ENCODE peak calls at places on chromosome 3, in six cellular contexts. O, A, F, D, S and Y are unnamed samples.

GRCh38 chr3:31721709-31722108 is 189.0 kb downstream of the STT3B start:
- DNase-seq in F (peak; percentile 54), D (no peak), O (no peak), A (no peak), S (no peak), Y (peak; percentile 72)

GRCh38 chr3:108834551-108834950 is 12.0 kb downstream of the TRAT1 start:
- DNase-seq in O (no peak), D (no peak), S (no peak), F (no peak), A (no peak), Y (no peak)

GRCh38 chr3:141229132-141229531 is 2.5 kb upstream of the PXYLP1 start:
- DNase-seq in A (no peak), F (no peak), D (peak; percentile 41), S (no peak), O (no peak), Y (no peak)

GRCh38 chr3:108090066-108090700 is 648 bp downstream of the CD47 start:
- DNase-seq in O (peak; percentile 40), D (no peak), A (peak; percentile 29), S (peak; percentile 59), F (no peak), Y (peak; percentile 64)

GRCh38 chr3:44077267-44077666 is 164.4 kb upstream of the TOPAZ1 start:
- DNase-seq in O (peak; percentile 20), F (no peak), S (no peak), D (peak; percentile 30), A (no peak), Y (no peak)

GRCh38 chr3:126932188-126932931 is 50.6 kb upstream of the PLXNA1 start:
- DNase-seq in O (no peak), A (no peak), D (no peak), F (no peak), S (peak; percentile 75), Y (no peak)

GRCh38 chr3:31892500-31892899 is 88.6 kb downstream of the OSBPL10 start:
- DNase-seq in S (no peak), D (no peak), A (no peak), F (no peak), O (no peak), Y (no peak)

GRCh38 chr3:146227486-146227885 is 23.4 kb downstream of the PLSCR4 start:
- DNase-seq in F (no peak), D (no peak), A (no peak), S (no peak), O (no peak), Y (peak; percentile 68)

GRCh38 chr3:13581485-13582365 is 32.8 kb downstream of the FBLN2 start:
- DNase-seq in O (peak; percentile 75), A (no peak), F (no peak), S (peak; percentile 44), D (no peak), Y (peak; percentile 20)

GRCh38 chr3:63654931-63655330 is 2.5 kb downstream of the SNTN start:
- DNase-seq in A (no peak), O (peak; percentile 26), F (no peak), D (no peak), S (peak; percentile 72), Y (no peak)

GRCh38 chr3:31724681-31725080 is 192.0 kb downstream of the STT3B start:
- DNase-seq in O (peak; percentile 5), A (no peak), F (peak; percentile 27), D (peak; percentile 16), S (peak; percentile 13), Y (peak; percentile 58)

GRCh38 chr3:48409291-48410201 is 20.3 kb downstream of the PLXNB1 start:
- DNase-seq in A (no peak), D (peak; percentile 10), S (no peak), F (no peak), O (no peak), Y (no peak)

GRCh38 chr3:71542548-71543370 is 40.8 kb downstream of the FOXP1 start:
- DNase-seq in F (peak; percentile 83), S (peak; percentile 96), D (peak; percentile 63), O (peak; percentile 99), A (peak; percentile 85), Y (peak; percentile 97)

GRCh38 chr3:111311709-111312235 is 230.2 kb upstream of the CD96 start:
- DNase-seq in A (no peak), F (no peak), D (no peak), S (peak; percentile 83), O (peak; percentile 45), Y (peak; percentile 24)

GRCh38 chr3:50340404-50341329 is at the start of gene RASSF1:
- DNase-seq in F (no peak), A (peak; percentile 80), D (no peak), S (no peak), O (peak; percentile 57), Y (peak; percentile 64)

GRCh38 chr3:32147935-32148334 is 41.5 kb downstream of the GPD1L start:
- DNase-seq in S (no peak), D (no peak), O (no peak), F (no peak), A (no peak), Y (no peak)

GRCh38 chr3:19688767-19689166 is 245.2 kb downstream of the EFHB start:
- DNase-seq in A (no peak), O (no peak), F (no peak), S (no peak), D (no peak), Y (no peak)
- TF ChIP-seq CTCF in A (no peak), O (no peak), F (no peak), S (no peak), D (no peak), Y (no peak)

GRCh38 chr3:47259114-47259513 is 23.5 kb downstream of the KIF9 start:
- DNase-seq in A (no peak), S (no peak), O (no peak), D (no peak), F (no peak), Y (no peak)
- H3K4me3 ChIP-seq in A (no peak overlapping the region), S (no peak overlapping the region), O (no peak overlapping the region), D (no peak overlapping the region), F (no peak overlapping the region), Y (no peak overlapping the region)

DNA sequence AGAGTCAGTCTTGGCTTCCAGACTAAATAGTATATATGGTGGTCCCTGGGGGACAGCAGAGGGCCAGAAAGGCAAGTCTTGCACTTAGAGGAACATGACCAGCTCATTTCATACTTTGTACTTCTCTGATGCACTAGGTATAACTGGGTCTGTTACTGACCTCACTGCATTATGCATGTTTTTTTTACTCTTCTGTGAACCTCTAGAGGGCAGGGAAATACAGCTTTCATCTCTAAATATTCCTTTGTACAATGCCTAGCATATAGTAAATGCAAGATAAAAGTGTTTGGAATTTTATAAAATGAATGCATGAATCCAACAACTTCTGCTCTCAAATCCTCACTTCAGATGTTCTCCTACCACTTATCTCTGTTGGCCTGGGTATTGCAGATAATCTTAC is 23.4 kb upstream of the ARL14 start:
- DNase-seq in O (no peak), S (no peak), F (no peak), A (no peak), D (no peak), Y (no peak)
- TF ChIP-seq CTCF in O (no peak), S (no peak), F (peak; percentile 22), A (no peak), D (no peak), Y (no peak)

GRCh38 chr3:69690-70089 is 126.9 kb upstream of the CHL1 start:
- DNase-seq in S (no peak), O (peak; percentile 17), A (no peak), D (no peak), F (no peak), Y (peak; percentile 0)
- H3K4me3 ChIP-seq in S (no peak overlapping the region), O (no peak overlapping the region), A (no peak overlapping the region), D (no peak overlapping the region), F (no peak overlapping the region), Y (no peak overlapping the region)